ENCODE peak calls at places on chromosomes 11 and 22, in ten cellular contexts. C is activated CD8-positive, alpha-beta memory T cell treated with anti-CD3 and anti-CD28 coated beads for 24 hours; E is stimulated activated CD8-positive, alpha-beta memory T cell treated with anti-CD3 and anti-CD28 coated beads, Interleukin-4, amount 100 ng/mL, for 1 hour; L is WERI-Rb-1; A is Daoy; U is activated T-cell treated with anti-CD3 and anti-CD28 coated beads, Interleukin-2, amount 50 U/mL, for 72 hours; K is NCI-H2081 treated with DMSO at 0.1 percent for 48 hours; J is DND-41; H is stimulated activated naive CD8-positive, alpha-beta T cell treated with anti-CD3 and anti-CD28 coated beads, Interleukin-15, amount 100 ng/mL, for 72 hours; I is amygdala. B is an unnamed sample.

GRCh38 chr22:22465782-22466181 is 42.8 kb downstream of the ZNF280B start:
- DNase-seq in J (no peak), L (no peak), U (no peak), C (no peak), K (no peak), E (no peak), A (no peak), H (no peak), I (no peak), B (no peak)

GRCh38 chr11:20931029-20931428 is 261.6 kb downstream of the NELL1 start:
- DNase-seq in E (no peak), L (no peak), K (no peak), J (no peak), I (no peak), A (no peak), H (no peak), C (no peak), U (no peak), B (no peak)

GRCh38 chr11:20337526-20338154 is 25.9 kb upstream of the HTATIP2 start:
- DNase-seq in U (peak), A (peak), H (no peak), C (no peak), K (no peak), I (no peak), L (peak), E (no peak), J (peak), B (peak)

GRCh38 chr11:36693139-36693845 is 95.3 kb upstream of the RAG2 start:
- DNase-seq in H (no peak), A (no peak), L (no peak), E (no peak), U (no peak), I (no peak), K (no peak), C (no peak), J (peak), B (no peak)

GRCh38 chr11:131328843-131329242 is 41.6 kb upstream of the NTM start:
- DNase-seq in C (no peak), J (no peak), H (no peak), L (no peak), I (no peak), U (no peak), A (no peak), K (no peak), E (no peak), B (no peak)

GRCh38 chr11:72709478-72710238 is 35.4 kb upstream of the PDE2A start:
- DNase-seq in K (no peak), I (no peak), C (no peak), E (no peak), J (no peak), U (no peak), H (no peak), A (no peak), L (no peak), B (no peak)

GRCh38 chr11:36300651-36301050 is 4.6 kb downstream of the PRR5L start:
- DNase-seq in I (peak), J (no peak), C (no peak), H (no peak), A (peak), K (no peak), U (no peak), L (no peak), E (no peak), B (no peak)

GRCh38 chr22:28538922-28539321 is 140.7 kb downstream of the TTC28 start:
- DNase-seq in H (no peak), J (no peak), I (no peak), U (no peak), C (no peak), K (no peak), L (no peak), E (no peak), A (no peak), B (no peak)

GRCh38 chr11:44977493-44977984 is 26.9 kb upstream of the TP53I11 start:
- DNase-seq in I (no peak), A (no peak), H (no peak), C (no peak), E (no peak), U (no peak), L (peak), K (no peak), J (peak), B (no peak)

GRCh38 chr11:64289011-64289564 is 2.0 kb upstream of the KCNK4 start:
- DNase-seq in J (no peak), U (no peak), H (no peak), L (no peak), E (no peak), A (no peak), I (no peak), K (no peak), C (no peak), B (no peak)

GRCh38 chr11:120974980-120975379 is 48.9 kb upstream of the TBCEL start:
- DNase-seq in E (no peak), J (no peak), U (no peak), A (peak), C (no peak), L (no peak), H (no peak), I (no peak), K (no peak), B (peak)

GRCh38 chr11:10900686-10901415 is 43.0 kb upstream of the ZBED5 start:
- DNase-seq in I (no peak), U (no peak), K (no peak), E (no peak), L (no peak), J (no peak), H (no peak), A (peak), C (no peak), B (no peak)

GRCh38 chr11:848380-848931 is 5.8 kb downstream of the TSPAN4 start:
- DNase-seq in H (peak), K (no peak), U (peak), C (peak), E (peak), I (no peak), A (no peak), L (peak), J (peak), B (no peak)

GRCh38 chr11:14582835-14583234 is 60.8 kb upstream of the PDE3B start:
- DNase-seq in J (no peak), L (no peak), I (no peak), C (no peak), A (no peak), E (no peak), K (no peak), U (no peak), H (no peak), B (no peak)

GRCh38 chr22:38513063-38513462 is 7.0 kb upstream of the DDX17 start:
- DNase-seq in A (no peak), K (no peak), E (no peak), L (peak), J (peak), I (no peak), H (peak), U (peak), C (no peak), B (no peak)

GRCh38 chr11:12995211-12995610 is 13.9 kb upstream of the RASSF10 start:
- DNase-seq in H (no peak), U (no peak), A (no peak), L (no peak), I (no peak), C (no peak), K (no peak), J (no peak), E (no peak), B (no peak)

GRCh38 chr11:115132829-115133228 is 371.4 kb downstream of the CADM1 start:
- DNase-seq in H (no peak), K (no peak), L (peak), I (no peak), U (no peak), E (no peak), J (no peak), A (peak), C (no peak), B (no peak)

GRCh38 chr11:95091663-95092062 is 2.0 kb downstream of the ENDOD1 start:
- DNase-seq in H (no peak), L (no peak), U (no peak), C (no peak), E (no peak), A (no peak), I (no peak), K (no peak), J (no peak), B (no peak)

GRCh38 chr22:30336752-30337460 is 10.2 kb upstream of the TBC1D10A start:
- DNase-seq in L (no peak), J (no peak), K (no peak), H (no peak), U (no peak), C (no peak), I (peak), E (no peak), A (no peak), B (no peak)

GRCh38 chr22:23068096-23068831 is 2.1 kb upstream of the GNAZ start:
- DNase-seq in E (no peak), H (no peak), K (no peak), A (no peak), C (peak), L (peak), I (no peak), U (no peak), J (no peak), B (no peak)

GRCh38 chr11:47766363-47767227 is 546 bp downstream of the FNBP4 start:
- DNase-seq in K (no peak), I (peak), H (peak), J (peak), U (peak), E (peak), C (peak), L (peak), A (peak), B (peak)

GRCh38 chr11:31809857-31810778 is 1.0 kb downstream of the PAX6 start:
- DNase-seq in A (peak), J (no peak), I (no peak), U (peak), L (no peak), E (no peak), C (peak), H (no peak), K (no peak), B (peak)

GRCh38 chr11:61827573-61828378 is at the start of gene FADS2:
- DNase-seq in L (peak), H (peak), C (peak), K (peak), A (peak), E (peak), I (peak), U (peak), J (peak), B (peak)

GRCh38 chr11:14789879-14790484 is 102.0 kb downstream of the CYP2R1 start:
- DNase-seq in J (no peak), K (no peak), L (no peak), C (no peak), A (no peak), I (no peak), H (no peak), U (no peak), E (no peak), B (no peak)

GRCh38 chr11:72693271-72693968 is 19.2 kb upstream of the PDE2A start:
- DNase-seq in U (no peak), J (no peak), K (no peak), L (no peak), A (no peak), H (no peak), E (no peak), C (no peak), I (no peak), B (no peak)

GRCh38 chr11:45901646-45902045 is 5.4 kb downstream of the FREY1 start:
- DNase-seq in I (peak), C (no peak), H (no peak), K (no peak), E (no peak), A (no peak), J (no peak), L (no peak), U (no peak), B (no peak)

GRCh38 chr22:27594474-27595134 is 207.0 kb downstream of the MN1 start:
- DNase-seq in H (no peak), A (no peak), U (no peak), J (no peak), I (no peak), K (no peak), C (no peak), E (no peak), L (no peak), B (no peak)

GRCh38 chr22:49008682-49009235 is 818.9 kb downstream of the BRD1 start:
- DNase-seq in I (no peak), E (no peak), A (no peak), C (peak), J (no peak), U (no peak), H (no peak), K (no peak), L (peak), B (no peak)

GRCh38 chr11:7204778-7205177 is 46.9 kb upstream of the SYT9 start:
- DNase-seq in U (no peak), A (peak), H (no peak), I (no peak), L (no peak), K (no peak), C (no peak), E (no peak), J (no peak), B (peak)

GRCh38 chr11:3190600-3190999 is 25.5 kb upstream of the OSBPL5 start:
- DNase-seq in H (no peak), C (no peak), I (no peak), L (no peak), E (no peak), J (no peak), K (no peak), U (no peak), A (no peak), B (no peak)

GRCh38 chr11:93784935-93785360 is 866 bp downstream of the MED17 start:
- DNase-seq in I (no peak), E (no peak), L (no peak), U (no peak), C (no peak), J (no peak), A (no peak), K (no peak), H (no peak), B (no peak)

B was measured in HT1080.